ENCODE peak calls at places on chromosome 1, in ten cellular contexts. X is C1 segment of cervical spinal cord; Y is mucosa of descending colon; U is D341Med; S is lung; C is naive thymus-derived CD4-positive, alpha-beta T cell; R is NCI-H1105; A is activated CD8-positive, alpha-beta memory T cell treated with anti-CD3 and anti-CD28 coated beads, Interleukin-2, amount 50 U/mL, for 48 hours; T is NCI-H524; V is brain microvascular endothelial cell. D is an unnamed sample.

GRCh38 chr1:200237066-200237465 is 172.8 kb downstream of the ZNF281 start:
- DNase-seq in X (no peak), Y (no peak), U (no peak), S (no peak), C (no peak), R (no peak), A (no peak), T (no peak), V (no peak), D (no peak)

GRCh38 chr1:226662704-226663326 is 76.3 kb downstream of the ITPKB start:
- DNase-seq in X (peak), Y (peak), U (no peak), S (peak), C (peak), R (no peak), A (peak), T (peak), V (peak), D (no peak)

GRCh38 chr1:99005537-99005942 is 879 bp upstream of the PLPPR5 start:
- DNase-seq in X (no peak), Y (no peak), U (peak), S (no peak), C (no peak), R (no peak), A (no peak), T (peak), V (peak), D (no peak)

GRCh38 chr1:52917156-52917555 is 4.4 kb downstream of the ECHDC2 start:
- DNase-seq in X (no peak), Y (no peak), U (no peak), S (no peak), C (no peak), R (no peak), A (no peak), T (no peak), V (no peak), D (no peak)

GRCh38 chr1:174165471-174166137 is 6.3 kb downstream of the RABGAP1L start:
- DNase-seq in X (no peak), Y (no peak), U (no peak), S (no peak), C (no peak), R (no peak), A (no peak), T (no peak), V (no peak), D (peak)

GRCh38 chr1:154263465-154264332 is 8.7 kb upstream of the HAX1 start:
- DNase-seq in X (no peak), Y (no peak), U (no peak), S (no peak), C (no peak), R (no peak), A (no peak), T (no peak), V (peak), D (no peak)

GRCh38 chr1:81660286-81660685 is 140.4 kb upstream of the ADGRL2 start:
- DNase-seq in X (no peak), Y (no peak), U (no peak), S (no peak), C (no peak), R (no peak), A (no peak), T (no peak), V (no peak), D (no peak)

GRCh38 chr1:25544819-25545218 is 1.4 kb downstream of the LDLRAP1 start:
- DNase-seq in X (peak), Y (peak), U (no peak), S (peak), C (no peak), R (peak), A (no peak), T (no peak), V (no peak), D (peak)

GRCh38 chr1:169550294-169550693 is 36.0 kb downstream of the F5 start:
- DNase-seq in X (no peak), Y (no peak), U (peak), S (no peak), C (peak), R (peak), A (no peak), T (no peak), V (peak), D (peak)

GRCh38 chr1:182260516-182260915 is 131.1 kb downstream of the GLUL start:
- DNase-seq in X (no peak), Y (no peak), U (no peak), S (no peak), C (no peak), R (no peak), A (no peak), T (no peak), V (no peak), D (no peak)

GRCh38 chr1:154730986-154731489 is 123.1 kb upstream of the ADAR start:
- DNase-seq in X (peak), Y (no peak), U (peak), S (no peak), C (no peak), R (no peak), A (no peak), T (no peak), V (peak), D (no peak)

GRCh38 chr1:225724251-225724650 is 53.4 kb upstream of the SRP9 start:
- DNase-seq in X (no peak), Y (no peak), U (no peak), S (no peak), C (no peak), R (no peak), A (no peak), T (no peak), V (no peak), D (no peak)

GRCh38 chr1:13697738-13698137 is 2.2 kb upstream of the PRDM2 start:
- DNase-seq in X (no peak), Y (no peak), U (no peak), S (no peak), C (no peak), R (no peak), A (no peak), T (no peak), V (no peak), D (no peak)

GRCh38 chr1:84442256-84442655 is 36.8 kb upstream of the RPF1 start:
- DNase-seq in X (no peak), Y (no peak), U (peak), S (no peak), C (peak), R (peak), A (no peak), T (peak), V (peak), D (peak)

GRCh38 chr1:174448964-174449363 is 1.2 kb downstream of the GPR52 start:
- DNase-seq in X (no peak), Y (no peak), U (no peak), S (no peak), C (no peak), R (peak), A (no peak), T (no peak), V (no peak), D (peak)

GRCh38 chr1:9736241-9736640 is 84.7 kb downstream of the PIK3CD start:
- DNase-seq in X (no peak), Y (no peak), U (no peak), S (no peak), C (no peak), R (no peak), A (no peak), T (no peak), V (no peak), D (no peak)

D was measured in cerebellar cortex.